ENCODE peak calls at places on chromosomes 5 and 9, in six cellular contexts. O, Z, H, Y, C and R are unnamed samples.

GRCh38 chr5:43338856-43339255 is 25.6 kb upstream of the HMGCS1 start:
- DNase-seq in O (no peak), Z (no peak), H (no peak), Y (no peak), C (no peak), R (no peak)

GRCh38 chr9:99178912-99179872 is 42.5 kb downstream of the ALG2 start:
- DNase-seq in O (no peak), Z (no peak), H (no peak), Y (no peak), C (no peak), R (no peak)

GRCh38 chr9:76395381-76395780 is 1.2 kb upstream of the RFK start:
- DNase-seq in O (no peak), Z (no peak), H (no peak), Y (no peak), C (no peak), R (no peak)

GRCh38 chr9:132670816-132671371 is 630 bp downstream of the GTF3C4 start:
- DNase-seq in O (peak), Z (peak), H (no peak), Y (no peak), C (no peak), R (no peak)

GRCh38 chr9:7938092-7938491 is 138.5 kb upstream of the DMAC1 start:
- DNase-seq in O (peak), Z (no peak), H (no peak), Y (no peak), C (no peak), R (no peak)

GRCh38 chr5:134000696-134001453 is 3.9 kb downstream of the VDAC1 start:
- DNase-seq in O (no peak), Z (no peak), H (no peak), Y (no peak), C (no peak), R (no peak)

GRCh38 chr5:159877894-159878448 is 38.3 kb upstream of the ADRA1B start:
- DNase-seq in O (peak), Z (no peak), H (no peak), Y (no peak), C (no peak), R (no peak)

GRCh38 chr5:110851357-110851756 is 112.5 kb downstream of the SLC25A46 start:
- DNase-seq in O (no peak), Z (no peak), H (no peak), Y (no peak), C (no peak), R (no peak)

GRCh38 chr9:20355022-20355421 is 267.3 kb downstream of the MLLT3 start:
- DNase-seq in O (no peak), Z (peak), H (no peak), Y (peak), C (no peak), R (no peak)

GRCh38 chr9:129253820-129254381 is 75.8 kb upstream of the IER5L start:
- DNase-seq in O (no peak), Z (no peak), H (no peak), Y (no peak), C (peak), R (no peak)

GRCh38 chr5:36632363-36632664 is 25.9 kb downstream of the SLC1A3 start:
- DNase-seq in O (no peak), Z (no peak), H (no peak), Y (no peak), C (no peak), R (no peak)

GRCh38 chr5:52693279-52693678 is 94.4 kb upstream of the ITGA1 start:
- DNase-seq in O (peak), Z (peak), H (no peak), Y (no peak), C (peak), R (no peak)

GRCh38 chr9:110700953-110701352 is 32.4 kb downstream of the MUSK start:
- DNase-seq in O (no peak), Z (no peak), H (no peak), Y (no peak), C (no peak), R (peak)

GRCh38 chr9:131773911-131774379 is 34.1 kb upstream of the RAPGEF1 start:
- DNase-seq in O (peak), Z (peak), H (no peak), Y (peak), C (peak), R (peak)

GRCh38 chr5:167565555-167565954 is 725.9 kb upstream of the WWC1 start:
- DNase-seq in O (no peak), Z (no peak), H (no peak), Y (no peak), C (no peak), R (peak)

GRCh38 chr9:18791074-18791473 is 241.9 kb downstream of the SAXO1 start:
- DNase-seq in O (no peak), Z (peak), H (no peak), Y (no peak), C (no peak), R (peak)

GRCh38 chr9:134165357-134166315 is 1.3 kb upstream of the RNU6ATAC start:
- DNase-seq in O (no peak), Z (peak), H (no peak), Y (no peak), C (peak), R (no peak)